ENCODE peak calls at places on chromosomes 16 and 17, in seven cellular contexts. R is T-helper 22 cell; I is NCI-H2081; U is fibroblast of the aortic adventitia; F is stimulated activated CD8-positive, alpha-beta memory T cell treated with anti-CD3 and anti-CD28 coated beads, Interleukin-15, amount 100 ng/mL, for 4 hours; X is EL; Y is activated CD8-positive, alpha-beta T cell treated with anti-CD3 and anti-CD28 coated beads for 36 hours. P is an unnamed sample.

GRCh38 chr17:49240619-49241018 is 10.0 kb upstream of the PHOSPHO1 start:
- DNase-seq in F (no peak), X (no peak), U (no peak), I (no peak), R (no peak), Y (no peak), P (no peak)

GRCh38 chr17:35766903-35767510 is 6.3 kb downstream of the C17orf50 start:
- DNase-seq in R (no peak), F (no peak), X (peak), Y (peak), I (no peak), U (peak), P (peak)

GRCh38 chr16:83901101-83901500 is 2.2 kb downstream of the MLYCD start:
- DNase-seq in Y (no peak), U (no peak), X (peak), I (no peak), R (no peak), F (no peak), P (no peak)

GRCh38 chr16:83814654-83814985 is 6.8 kb downstream of the HSBP1 start:
- DNase-seq in I (no peak), F (no peak), X (no peak), R (no peak), Y (no peak), U (peak), P (no peak)

GRCh38 chr16:85327731-85328664 is 215.7 kb upstream of the CIBAR2 start:
- DNase-seq in I (peak), R (no peak), U (no peak), X (no peak), Y (no peak), F (no peak), P (peak)

GRCh38 chr17:70078549-70078948 is 3.5 kb downstream of the KCNJ16 start:
- DNase-seq in Y (no peak), X (no peak), I (no peak), U (no peak), F (no peak), R (no peak), P (no peak)

GRCh38 chr16:66261826-66262225 is 104.7 kb upstream of the CDH5 start:
- DNase-seq in Y (no peak), X (no peak), F (no peak), I (no peak), R (no peak), U (no peak), P (no peak)

GRCh38 chr17:83133302-83134121 is 54.1 kb downstream of the METRNL start:
- DNase-seq in F (no peak), U (no peak), Y (no peak), R (no peak), I (no peak), X (peak), P (no peak)

GRCh38 chr17:14373587-14374259 is 72.8 kb downstream of the HS3ST3B1 start:
- DNase-seq in X (peak), U (peak), R (no peak), F (no peak), I (no peak), Y (no peak), P (no peak)

GRCh38 chr16:81457326-81458133 is 12.9 kb downstream of the CMIP start:
- DNase-seq in Y (no peak), X (peak), R (no peak), F (no peak), I (no peak), U (peak), P (no peak)

GRCh38 chr16:67552476-67552875 is 9.8 kb upstream of the CTCF start:
- DNase-seq in I (no peak), R (no peak), F (no peak), X (no peak), U (no peak), Y (peak), P (no peak)

GRCh38 chr17:61303334-61304096 is 96.1 kb upstream of the TBX2 start:
- DNase-seq in F (no peak), X (no peak), Y (no peak), U (no peak), R (no peak), I (no peak), P (no peak)

GRCh38 chr17:52157603-52158449 is 688 bp downstream of the CA10 start:
- DNase-seq in X (no peak), I (no peak), F (no peak), U (no peak), Y (peak), R (no peak), P (peak)

GRCh38 chr17:46935658-46936266 is 12.8 kb downstream of the GOSR2 start:
- DNase-seq in F (no peak), U (peak), X (no peak), R (no peak), Y (no peak), I (no peak), P (no peak)

GRCh38 chr16:24091125-24091524 is 165.0 kb upstream of the CACNG3 start:
- DNase-seq in I (no peak), X (no peak), U (no peak), F (no peak), Y (no peak), R (no peak), P (no peak)

GRCh38 chr16:31874354-31875111 is 926 bp downstream of the ZNF267 start:
- DNase-seq in U (peak), I (no peak), X (peak), Y (peak), R (peak), F (no peak), P (no peak)

GRCh38 chr17:8125196-8125946 is 1.5 kb upstream of the HES7 start:
- DNase-seq in Y (peak), X (peak), I (peak), F (peak), U (peak), R (peak), P (peak)

GRCh38 chr16:27498426-27498825 is 51.3 kb downstream of the GTF3C1 start:
- DNase-seq in Y (no peak), I (no peak), F (no peak), U (no peak), R (no peak), X (no peak), P (no peak)

GRCh38 chr16:10093564-10093963 is 88.7 kb downstream of the GRIN2A start:
- DNase-seq in I (no peak), U (no peak), R (no peak), X (no peak), Y (no peak), F (no peak), P (no peak)

GRCh38 chr17:39920218-39921210 is 2.1 kb upstream of the GSDMB start:
- DNase-seq in U (no peak), R (peak), X (no peak), F (peak), I (no peak), Y (peak), P (peak)

GRCh38 chr16:28495098-28495793 is 803 bp downstream of the APOBR start:
- DNase-seq in F (no peak), U (no peak), Y (peak), R (no peak), I (no peak), X (no peak), P (no peak)

GRCh38 chr16:75764154-75764768 is 38.0 kb upstream of the CPHXL start:
- DNase-seq in F (no peak), X (peak), I (peak), U (peak), R (peak), Y (peak), P (peak)

GRCh38 chr17:65290616-65291015 is 153.4 kb downstream of the RGS9 start:
- DNase-seq in U (peak), F (no peak), Y (no peak), R (no peak), X (no peak), I (no peak), P (no peak)

GRCh38 chr16:85864965-85865364 is 34.0 kb upstream of the IRF8 start:
- DNase-seq in I (no peak), U (no peak), Y (no peak), R (no peak), X (no peak), F (no peak), P (no peak)

GRCh38 chr17:42655528-42655927 is 3.6 kb upstream of the TUBG2 start:
- DNase-seq in X (peak), U (peak), F (no peak), R (no peak), I (no peak), Y (no peak), P (no peak)

GRCh38 chr16:77501260-77501659 is 66.4 kb upstream of the ADAMTS18 start:
- DNase-seq in U (no peak), F (no peak), X (no peak), Y (no peak), R (no peak), I (no peak), P (no peak)

GRCh38 chr17:55830210-55830609 is 79.4 kb downstream of the PCTP start:
- DNase-seq in R (no peak), U (no peak), F (no peak), X (no peak), Y (no peak), I (no peak), P (peak)

GRCh38 chr16:75256059-75256870 is 4.8 kb upstream of the BCAR1 start:
- DNase-seq in X (no peak), I (no peak), Y (no peak), R (no peak), U (peak), F (no peak), P (no peak)

GRCh38 chr17:199806-200603 is 18.6 kb upstream of the DOC2B start:
- DNase-seq in X (peak), I (no peak), F (no peak), U (no peak), R (no peak), Y (no peak), P (no peak)

P was measured in BE2C.